ENCODE peak calls at places on chromosomes 12 and 14, in four cellular contexts. J, R, B and X are unnamed samples.

GRCh38 chr12:14893471-14894250 is 8.0 kb upstream of the MGP start:
- DNase-seq in J (no peak), R (no peak), B (no peak), X (no peak)

GRCh38 chr12:5094550-5094949 is 50.9 kb downstream of the KCNA5 start:
- DNase-seq in J (no peak), R (no peak), B (no peak), X (no peak)

GRCh38 chr12:6316921-6317692 is 6.6 kb downstream of the PLEKHG6 start:
- DNase-seq in J (peak), R (no peak), B (no peak), X (no peak)

GRCh38 chr14:38199768-38200167 is 7.9 kb upstream of the SSTR1 start:
- DNase-seq in J (no peak), R (no peak), B (no peak), X (no peak)

GRCh38 chr14:50668008-50668851 is at the start of gene SAV1:
- DNase-seq in J (peak), R (no peak), B (peak), X (peak)

GRCh38 chr12:11731455-11731854 is 82.0 kb downstream of the ETV6 start:
- DNase-seq in J (peak), R (no peak), B (no peak), X (no peak)

GRCh38 chr12:111754671-111755070 is 12.1 kb upstream of the ALDH2 start:
- DNase-seq in J (no peak), R (no peak), B (no peak), X (no peak)

GRCh38 chr12:112347521-112347920 is 34.7 kb downstream of the HECTD4 start:
- DNase-seq in J (no peak), R (no peak), B (no peak), X (no peak)

GRCh38 chr14:104082807-104083206 is 2.7 kb upstream of the ASPG start:
- DNase-seq in J (no peak), R (no peak), B (peak), X (no peak)

GRCh38 chr12:118500302-118500701 is 123.9 kb downstream of the SUDS3 start:
- DNase-seq in J (no peak), R (no peak), B (no peak), X (no peak)

GRCh38 chr12:4303750-4304149 is 17.3 kb upstream of the TIGAR start:
- DNase-seq in J (no peak), R (no peak), B (no peak), X (no peak)

GRCh38 chr12:100544165-100544564 is 29.3 kb upstream of the GAS2L3 start:
- DNase-seq in J (peak), R (no peak), B (no peak), X (no peak)

GRCh38 chr14:21748869-21749303 is 75.3 kb upstream of the OR4E1 start:
- DNase-seq in J (peak), R (no peak), B (peak), X (peak)

GRCh38 chr12:118145113-118145797 is 9.3 kb downstream of the PEBP1 start:
- DNase-seq in J (no peak), R (no peak), B (no peak), X (no peak)

GRCh38 chr14:23562822-23563472 is 4.6 kb downstream of the AP1G2 start:
- DNase-seq in J (peak), R (no peak), B (peak), X (peak)

GRCh38 chr12:19666070-19666469 is 226.8 kb downstream of the AEBP2 start:
- DNase-seq in J (no peak), R (no peak), B (no peak), X (no peak)

GRCh38 chr12:92105110-92105509 is 40.5 kb downstream of the BTG1 start:
- DNase-seq in J (no peak), R (no peak), B (no peak), X (no peak)

GRCh38 chr12:57219993-57220728 is 3.6 kb downstream of the NXPH4 start:
- DNase-seq in J (no peak), R (no peak), B (peak), X (no peak)

GRCh38 chr14:23537351-23538048 is 14.1 kb downstream of the ZFHX2 start:
- DNase-seq in J (no peak), R (no peak), B (no peak), X (no peak)

GRCh38 chr14:86532219-86532618 is 1002.3 kb downstream of the FLRT2 start:
- DNase-seq in J (no peak), R (no peak), B (no peak), X (no peak)

GRCh38 chr12:83389237-83389996 is 702.7 kb downstream of the TMTC2 start:
- DNase-seq in J (peak), R (no peak), B (no peak), X (no peak)

GRCh38 chr14:51620036-51620435 is 31.7 kb upstream of the FRMD6 start:
- DNase-seq in J (no peak), R (no peak), B (no peak), X (no peak)

GRCh38 chr14:76918176-76918750 is 92.1 kb downstream of the LRRC74A start:
- DNase-seq in J (no peak), R (no peak), B (peak), X (no peak)

GRCh38 chr14:42664185-42664584 is 1057.5 kb downstream of the LRFN5 start:
- DNase-seq in J (no peak), R (no peak), B (no peak), X (no peak)

GRCh38 chr12:84842406-84843013 is 70.1 kb downstream of the SLC6A15 start:
- DNase-seq in J (peak), R (no peak), B (peak), X (peak)
- TF ChIP-seq PBX3 in J (no peak), R (no peak), B (no peak), X (no peak)

GRCh38 chr14:99254391-99255009 is 17.5 kb downstream of the BCL11B start:
- DNase-seq in J (no peak), R (no peak), B (no peak), X (no peak)
- TF ChIP-seq PBX3 in J (no peak), R (no peak), B (no peak), X (no peak)

GRCh38 chr14:102316746-102317563 is 2.6 kb upstream of the ZNF839 start:
- DNase-seq in J (peak), R (peak), B (peak), X (peak)

GRCh38 chr14:102318781-102319276 is 717 bp upstream of the ZNF839 start:
- DNase-seq in J (no peak), R (no peak), B (no peak), X (no peak)

GRCh38 chr14:102319351-102320032 is at the start of gene ZNF839:
- DNase-seq in J (peak), R (no peak), B (peak), X (peak)

GRCh38 chr14:102316048-102316745 is 3.3 kb upstream of the ZNF839 start:
- DNase-seq in J (peak), R (no peak), B (no peak), X (peak)

GRCh38 chr14:102317564-102318248 is 1.8 kb upstream of the ZNF839 start:
- DNase-seq in J (peak), R (no peak), B (no peak), X (peak)
- TF ChIP-seq PBX3 in J (no peak), R (no peak), B (no peak), X (no peak)

GRCh38 chr12:131950182-131950913 is 606 bp downstream of the EP400 start:
- DNase-seq in J (no peak), R (no peak), B (peak), X (no peak)
- TF ChIP-seq PBX3 in J (no peak), R (no peak), B (no peak), X (peak)

DNA sequence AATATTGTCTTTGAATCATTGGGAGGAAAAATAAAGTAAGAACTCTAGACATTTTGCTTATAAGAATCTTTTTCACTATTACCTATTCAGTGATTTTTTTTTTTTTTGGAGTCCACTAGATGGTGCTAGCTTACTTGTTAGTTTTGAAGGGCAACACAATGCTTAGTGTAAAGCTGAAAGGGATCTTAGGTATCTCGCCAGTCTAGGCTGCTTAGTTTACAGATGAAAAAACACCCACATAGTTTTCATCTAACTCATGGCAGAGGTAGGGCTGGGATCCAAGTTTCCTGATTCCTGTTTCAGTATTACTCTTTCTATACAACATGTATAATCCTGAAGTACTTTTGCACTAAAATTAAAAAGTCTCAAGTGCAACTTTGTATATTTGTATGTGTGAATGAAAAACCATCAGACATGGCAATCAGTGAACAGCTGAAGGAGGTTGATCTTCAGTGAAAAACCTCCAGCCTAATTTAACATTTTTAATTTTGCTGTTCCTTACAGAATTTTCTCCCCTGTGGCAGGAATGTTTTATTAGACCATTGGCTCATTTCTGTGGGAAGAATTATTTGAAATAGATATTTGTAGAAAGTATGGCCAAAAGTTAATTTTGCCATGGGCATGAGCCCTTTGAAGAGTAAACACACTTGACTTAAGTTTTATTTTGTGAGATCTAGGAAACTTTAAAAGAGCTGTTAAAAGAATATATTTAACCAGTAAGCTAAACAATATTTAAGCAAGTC is 40.7 kb downstream of the LRRIQ1 start:
- DNase-seq in J (peak), R (no peak), B (peak), X (peak)
- TF ChIP-seq PBX3 in J (no peak), R (no peak), B (no peak), X (no peak)

GRCh38 chr14:78835909-78836308 is 665.7 kb downstream of the NRXN3 start:
- DNase-seq in J (no peak), R (no peak), B (no peak), X (no peak)
- TF ChIP-seq PBX3 in J (no peak), R (no peak), B (no peak), X (no peak)